ENCODE peak calls at places on chromosomes 1 and 21, in nine cellular contexts. T is aorta; H is fibroblast of mammary gland; I is lower lobe of right lung; N is RWPE2; X is lung; Z is fibroblast of pulmonary artery; F is CD8-positive, alpha-beta memory T cell; J is HFF-Myc. B is an unnamed sample.

GRCh38 chr1:216221260-216221700 is 202.0 kb downstream of the USH2A start:
- DNase-seq in T (no peak), H (peak), I (no peak), N (no peak), X (no peak), Z (peak), F (no peak), J (peak), B (peak)

GRCh38 chr1:30335997-30336390 is 387.4 kb downstream of the MATN1 start:
- DNase-seq in T (peak), H (no peak), I (no peak), N (no peak), X (no peak), Z (no peak), F (no peak), J (no peak), B (no peak)

GRCh38 chr1:119816407-119816806 is 5.1 kb upstream of the REG4 start:
- DNase-seq in T (no peak), H (peak), I (no peak), N (no peak), X (no peak), Z (no peak), F (no peak), J (no peak), B (no peak)

GRCh38 chr1:107016376-107016978 is 40.0 kb upstream of the PRMT6 start:
- DNase-seq in T (no peak), H (peak), I (no peak), N (no peak), X (no peak), Z (no peak), F (no peak), J (no peak), B (no peak)

GRCh38 chr1:53934170-53934765 is 11.2 kb downstream of the IFT25 start:
- DNase-seq in T (no peak), H (no peak), I (no peak), N (no peak), X (no peak), Z (peak), F (no peak), J (no peak), B (no peak)

GRCh38 chr1:244011251-244011650 is 39.8 kb upstream of the ZBTB18 start:
- DNase-seq in T (no peak), H (peak), I (no peak), N (no peak), X (no peak), Z (peak), F (no peak), J (no peak), B (no peak)

GRCh38 chr1:240092301-240093119 is 827 bp downstream of the FMN2 start:
- DNase-seq in T (peak), H (peak), I (no peak), N (peak), X (no peak), Z (peak), F (no peak), J (no peak), B (peak)

GRCh38 chr1:84884671-84885389 is 8.2 kb downstream of the LPAR3 start:
- DNase-seq in T (no peak), H (peak), I (no peak), N (no peak), X (no peak), Z (peak), F (no peak), J (no peak), B (no peak)

DNA sequence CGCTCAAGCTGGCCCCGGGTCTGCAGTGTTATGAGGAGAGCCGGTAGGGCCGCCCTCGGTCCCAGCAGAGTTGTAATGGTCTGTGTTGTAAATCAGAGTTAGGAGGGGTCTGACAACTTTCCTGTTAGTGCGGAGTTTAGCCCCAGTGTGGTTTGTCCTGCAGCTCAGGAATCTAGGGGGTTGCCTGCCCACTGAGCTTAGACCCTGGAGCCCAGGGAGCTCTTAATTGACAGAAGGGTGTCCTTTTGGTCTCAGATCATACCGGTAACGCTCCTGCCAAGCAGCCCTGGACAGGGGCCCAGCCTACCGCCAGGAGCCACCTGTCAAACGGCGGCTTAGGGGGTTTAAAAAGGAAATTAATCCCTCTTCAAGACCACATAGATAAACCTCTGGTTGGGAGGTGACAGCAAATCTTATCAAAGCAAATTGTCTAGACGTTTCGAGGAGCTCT is 164.4 kb downstream of the DYRK1A start:
- DNase-seq in T (peak), H (no peak), I (no peak), N (no peak), X (no peak), Z (no peak), F (no peak), J (no peak), B (no peak)
- H3K4me3 ChIP-seq in T (no peak), H (no peak), I (peak), N (no peak), X (no peak), Z (no peak), F (no peak), J (no peak), B (no peak)

GRCh38 chr1:38579056-38579455 is 280.5 kb downstream of the RRAGC start:
- DNase-seq in T (no peak), H (no peak), I (no peak), N (no peak), X (no peak), Z (no peak), F (no peak), J (no peak), B (no peak)

GRCh38 chr1:38577385-38577784 is 282.2 kb downstream of the RRAGC start:
- DNase-seq in T (no peak), H (no peak), I (no peak), N (no peak), X (no peak), Z (no peak), F (no peak), J (no peak), B (no peak)

GRCh38 chr1:38576241-38576640 is 283.3 kb downstream of the RRAGC start:
- DNase-seq in T (no peak), H (no peak), I (no peak), N (no peak), X (no peak), Z (no peak), F (no peak), J (no peak), B (peak)

GRCh38 chr1:38578444-38578951 is 281.1 kb downstream of the RRAGC start:
- DNase-seq in T (no peak), H (no peak), I (peak), N (no peak), X (peak), Z (no peak), F (no peak), J (no peak), B (peak)

GRCh38 chr1:38577937-38578443 is 281.6 kb downstream of the RRAGC start:
- DNase-seq in T (no peak), H (no peak), I (no peak), N (no peak), X (no peak), Z (no peak), F (no peak), J (no peak), B (no peak)
- H3K4me3 ChIP-seq in T (no peak), H (no peak), I (peak), N (no peak), X (no peak), Z (no peak), F (no peak), J (no peak), B (peak)

DNA sequence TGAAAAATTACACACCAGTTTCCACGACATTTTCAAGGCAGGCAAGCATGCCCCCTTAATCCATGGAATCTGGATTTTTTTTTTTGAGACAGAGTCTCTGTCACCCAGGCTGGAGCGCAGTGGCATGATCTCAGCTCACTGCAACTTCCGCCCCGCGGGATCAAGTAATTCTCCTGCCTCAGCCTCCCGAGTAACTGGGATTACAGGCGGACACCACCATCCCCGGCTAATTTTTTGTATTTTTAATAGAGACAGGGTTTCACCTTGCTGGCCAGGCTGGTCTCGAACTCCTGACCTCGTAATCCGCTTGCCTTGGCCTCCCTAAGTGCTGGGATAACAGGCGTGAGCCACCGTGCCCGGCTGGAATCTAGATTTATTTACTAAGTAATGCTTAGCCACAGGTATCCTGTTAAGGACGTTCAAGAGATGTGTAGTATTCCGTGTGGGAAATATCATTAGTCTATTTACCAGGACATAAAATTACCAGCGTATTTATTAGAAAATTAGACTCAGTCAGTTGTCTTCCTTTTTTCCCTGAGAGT is 2.5 kb downstream of the IFI44 start:
- DNase-seq in T (no peak), H (no peak), I (no peak), N (no peak), X (no peak), Z (no peak), F (no peak), J (no peak), B (no peak)
- H3K4me3 ChIP-seq in T (no peak), H (no peak), I (peak), N (no peak), X (no peak), Z (no peak), F (peak), J (no peak), B (no peak)

DNA sequence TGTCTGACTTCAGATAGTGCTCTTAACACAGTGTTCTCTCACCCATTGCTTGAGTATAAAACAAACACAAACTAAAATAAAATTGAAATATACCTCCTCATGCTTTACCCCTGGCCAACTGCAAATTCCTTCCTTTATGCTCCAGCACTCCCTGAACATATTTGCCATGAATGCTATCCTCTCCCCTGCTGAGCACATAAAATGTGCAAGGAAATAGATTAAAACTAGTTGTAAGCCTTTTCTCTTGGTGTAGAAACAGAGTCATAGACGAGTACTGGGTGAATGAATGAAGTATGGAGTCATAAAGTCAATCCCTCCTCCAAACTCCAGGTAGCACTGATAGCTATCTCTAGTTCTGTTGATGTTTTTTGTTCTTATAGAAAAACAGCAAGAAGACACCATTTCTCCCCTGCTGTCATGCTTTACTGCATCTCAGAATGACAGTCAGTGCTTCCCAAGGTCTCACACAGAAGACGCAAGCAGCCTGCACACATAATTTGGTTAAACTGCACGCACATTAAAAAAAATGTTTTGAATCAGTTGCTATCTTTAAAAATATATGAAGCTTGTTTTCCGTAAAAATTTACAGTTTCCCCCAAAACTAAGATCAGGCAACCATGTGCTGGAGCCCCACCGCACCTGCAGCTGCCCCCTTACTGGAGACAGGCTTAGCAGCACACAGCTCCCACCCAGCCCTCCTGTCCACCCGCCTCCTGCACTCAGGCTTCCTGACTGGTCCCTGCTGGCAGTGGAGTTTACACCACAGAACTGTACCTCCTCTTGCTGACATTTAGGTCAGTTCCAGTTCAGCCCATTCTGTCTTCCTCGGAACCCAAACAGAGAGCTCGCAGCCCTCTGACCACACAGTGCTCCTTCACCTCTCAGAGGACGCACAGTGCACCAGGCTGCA is 2.3 kb downstream of the GPR161 start:
- DNase-seq in T (no peak), H (no peak), I (no peak), N (no peak), X (no peak), Z (no peak), F (no peak), J (no peak), B (no peak)
- H3K4me3 ChIP-seq in T (no peak), H (no peak), I (no peak), N (no peak), X (no peak), Z (no peak), F (no peak), J (no peak), B (no peak)

GRCh38 chr1:26703466-26703865 is 7.7 kb downstream of the ARID1A start:
- DNase-seq in T (no peak), H (no peak), I (no peak), N (no peak), X (no peak), Z (no peak), F (no peak), J (no peak), B (no peak)
- H3K4me3 ChIP-seq in T (no peak), H (no peak), I (no peak), N (no peak), X (no peak), Z (no peak), F (no peak), J (no peak), B (no peak)

GRCh38 chr1:160116277-160117147 is 953 bp downstream of the ATP1A2 start:
- DNase-seq in T (no peak), H (peak), I (no peak), N (no peak), X (no peak), Z (peak), F (no peak), J (no peak), B (no peak)

GRCh38 chr1:160117300-160117699 is 1.7 kb downstream of the ATP1A2 start:
- DNase-seq in T (no peak), H (no peak), I (no peak), N (no peak), X (no peak), Z (no peak), F (no peak), J (no peak), B (no peak)

GRCh38 chr1:160114085-160114484 is 1.5 kb upstream of the ATP1A2 start:
- DNase-seq in T (no peak), H (no peak), I (no peak), N (no peak), X (no peak), Z (no peak), F (no peak), J (no peak), B (peak)

GRCh38 chr1:160117709-160118183 is 2.2 kb downstream of the ATP1A2 start:
- DNase-seq in T (no peak), H (peak), I (no peak), N (no peak), X (peak), Z (peak), F (no peak), J (no peak), B (peak)

GRCh38 chr1:160115545-160116276 is at the start of gene ATP1A2:
- DNase-seq in T (no peak), H (no peak), I (no peak), N (no peak), X (no peak), Z (no peak), F (no peak), J (no peak), B (peak)
- H3K4me3 ChIP-seq in T (peak), H (no peak), I (peak), N (no peak), X (no peak), Z (no peak), F (no peak), J (no peak), B (peak)

DNA sequence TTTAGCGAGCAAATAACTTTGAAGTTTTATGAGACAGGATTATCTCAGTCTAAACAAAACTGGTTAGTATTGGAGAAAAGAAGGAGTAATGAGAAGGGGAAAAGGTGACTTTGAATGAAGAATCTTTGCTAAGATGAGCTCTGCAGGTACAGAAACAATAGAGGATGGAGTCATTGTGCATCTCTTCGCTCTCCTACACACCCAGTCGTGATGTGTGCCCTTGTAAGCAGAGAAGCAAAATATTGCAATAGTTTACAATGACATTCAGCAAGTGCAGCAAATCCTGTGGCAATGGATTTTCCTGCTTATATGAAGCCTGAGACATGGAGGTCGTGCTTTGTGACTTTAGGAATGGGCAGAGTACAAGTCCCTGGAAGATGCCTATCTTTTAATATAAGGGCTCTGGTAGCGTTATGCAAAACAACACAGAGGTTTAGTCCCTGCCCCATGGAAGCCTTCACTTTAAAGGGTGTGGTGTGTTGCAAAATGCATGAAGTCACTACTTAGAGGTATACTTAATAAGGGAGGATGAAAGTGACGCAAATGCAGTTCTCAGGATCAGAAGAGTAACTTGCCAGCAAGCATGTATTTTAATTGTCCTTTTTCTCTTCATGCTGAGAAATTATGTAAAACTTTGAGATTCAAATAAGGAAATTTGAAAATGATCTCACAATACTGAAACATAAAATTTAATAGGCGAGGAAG is 88.0 kb upstream of the IVNS1ABP start:
- DNase-seq in T (no peak), H (peak), I (no peak), N (no peak), X (no peak), Z (no peak), F (no peak), J (no peak), B (no peak)
- H3K4me3 ChIP-seq in T (no peak), H (no peak), I (no peak), N (no peak), X (no peak), Z (no peak), F (no peak), J (no peak), B (no peak)